ENCODE peak calls at places on chromosomes 5 and 9, in seven cellular contexts. One of them, this sample, is unnamed.

GRCh38 chr9:113152699-113153098 is 1.9 kb downstream of the SLC31A2 start:
- DNase-seq in activated T-helper 1 cell treated with Interleukin-2 at 50 U/mL for 16 hours: no peak
- DNase-seq in sigmoid colon: no peak
- DNase-seq in nephron progenitor cell: no peak
- DNase-seq in CD4-positive, alpha-beta memory T cell: no peak
- DNase-seq in GF-D8: no peak
- DNase-seq in left ventricle myocardium superior: no peak
- DNase-seq in this sample: peak

GRCh38 chr9:20236676-20237075 is 385.6 kb downstream of the MLLT3 start:
- DNase-seq in activated T-helper 1 cell treated with Interleukin-2 at 50 U/mL for 16 hours: no peak
- DNase-seq in sigmoid colon: no peak
- DNase-seq in nephron progenitor cell: no peak
- DNase-seq in CD4-positive, alpha-beta memory T cell: no peak
- DNase-seq in GF-D8: no peak
- DNase-seq in left ventricle myocardium superior: no peak
- DNase-seq in this sample: no peak

GRCh38 chr5:169717298-169717697 is 80.2 kb downstream of the DOCK2 start:
- DNase-seq in activated T-helper 1 cell treated with Interleukin-2 at 50 U/mL for 16 hours: no peak
- DNase-seq in sigmoid colon: no peak
- DNase-seq in nephron progenitor cell: no peak
- DNase-seq in CD4-positive, alpha-beta memory T cell: no peak
- DNase-seq in GF-D8: peak
- DNase-seq in left ventricle myocardium superior: no peak
- DNase-seq in this sample: peak

GRCh38 chr9:113350937-113351336 is 1.6 kb downstream of the BSPRY start:
- DNase-seq in activated T-helper 1 cell treated with Interleukin-2 at 50 U/mL for 16 hours: no peak
- DNase-seq in sigmoid colon: no peak
- DNase-seq in nephron progenitor cell: no peak
- DNase-seq in CD4-positive, alpha-beta memory T cell: peak
- DNase-seq in GF-D8: peak
- DNase-seq in left ventricle myocardium superior: no peak
- DNase-seq in this sample: no peak

GRCh38 chr5:169906745-169907649 is 73.3 kb downstream of the INSYN2B start:
- DNase-seq in activated T-helper 1 cell treated with Interleukin-2 at 50 U/mL for 16 hours: no peak
- DNase-seq in sigmoid colon: no peak
- DNase-seq in nephron progenitor cell: no peak
- DNase-seq in CD4-positive, alpha-beta memory T cell: no peak
- DNase-seq in GF-D8: no peak
- DNase-seq in left ventricle myocardium superior: no peak
- DNase-seq in this sample: no peak

GRCh38 chr9:98530806-98531386 is 177.8 kb downstream of the GABBR2 start:
- DNase-seq in activated T-helper 1 cell treated with Interleukin-2 at 50 U/mL for 16 hours: no peak
- DNase-seq in sigmoid colon: no peak
- DNase-seq in nephron progenitor cell: no peak
- DNase-seq in CD4-positive, alpha-beta memory T cell: no peak
- DNase-seq in GF-D8: no peak
- DNase-seq in left ventricle myocardium superior: no peak
- DNase-seq in this sample: no peak

GRCh38 chr5:16957305-16958165 is 21.4 kb upstream of the MYO10 start:
- DNase-seq in activated T-helper 1 cell treated with Interleukin-2 at 50 U/mL for 16 hours: no peak
- DNase-seq in sigmoid colon: no peak
- DNase-seq in nephron progenitor cell: no peak
- DNase-seq in CD4-positive, alpha-beta memory T cell: no peak
- DNase-seq in GF-D8: no peak
- DNase-seq in left ventricle myocardium superior: no peak
- DNase-seq in this sample: peak

GRCh38 chr9:93071464-93071863 is 13.0 kb downstream of the SUSD3 start:
- DNase-seq in activated T-helper 1 cell treated with Interleukin-2 at 50 U/mL for 16 hours: no peak
- DNase-seq in sigmoid colon: no peak
- DNase-seq in nephron progenitor cell: peak
- DNase-seq in CD4-positive, alpha-beta memory T cell: no peak
- DNase-seq in GF-D8: no peak
- DNase-seq in left ventricle myocardium superior: peak
- DNase-seq in this sample: peak

GRCh38 chr9:371349-371748 is 156.7 kb downstream of the DOCK8 start:
- DNase-seq in activated T-helper 1 cell treated with Interleukin-2 at 50 U/mL for 16 hours: no peak
- DNase-seq in sigmoid colon: no peak
- DNase-seq in nephron progenitor cell: no peak
- DNase-seq in CD4-positive, alpha-beta memory T cell: no peak
- DNase-seq in GF-D8: no peak
- DNase-seq in left ventricle myocardium superior: no peak
- DNase-seq in this sample: no peak

GRCh38 chr5:82274343-82275266 is 3.5 kb downstream of the RPS23 start:
- DNase-seq in activated T-helper 1 cell treated with Interleukin-2 at 50 U/mL for 16 hours: no peak
- DNase-seq in sigmoid colon: no peak
- DNase-seq in nephron progenitor cell: peak
- DNase-seq in CD4-positive, alpha-beta memory T cell: no peak
- DNase-seq in GF-D8: no peak
- DNase-seq in left ventricle myocardium superior: no peak
- DNase-seq in this sample: no peak

GRCh38 chr5:113488645-113489184 is 462 bp upstream of the MCC start:
- DNase-seq in activated T-helper 1 cell treated with Interleukin-2 at 50 U/mL for 16 hours: no peak
- DNase-seq in sigmoid colon: no peak
- DNase-seq in nephron progenitor cell: no peak
- DNase-seq in CD4-positive, alpha-beta memory T cell: no peak
- DNase-seq in GF-D8: no peak
- DNase-seq in left ventricle myocardium superior: no peak
- DNase-seq in this sample: no peak